ENCODE peak calls at places on chromosome 7, in four cellular contexts. One of them, this sample, is unnamed. For H3K4me1, the result is how much of the 10 kb centered on the place peaks cover.

GRCh38 chr7:87218941-87219544 is 489 bp downstream of the TMEM243 start:
- DNase-seq in GM23248: peak
- DNase-seq in heart right ventricle: peak
- DNase-seq in body of pancreas: peak
- DNase-seq in this sample: peak

GRCh38 chr7:80335473-80336232 is 176.2 kb downstream of the GNAT3 start:
- DNase-seq in GM23248: no peak
- DNase-seq in heart right ventricle: no peak
- DNase-seq in body of pancreas: no peak
- DNase-seq in this sample: peak

GRCh38 chr7:142554555-142555532 is 194.4 kb upstream of the PRSS1 start:
- DNase-seq in GM23248: peak
- DNase-seq in heart right ventricle: no peak
- DNase-seq in body of pancreas: no peak
- DNase-seq in this sample: no peak

GRCh38 chr7:140983802-140984201 is 30.9 kb downstream of the MRPS33 start:
- DNase-seq in GM23248: no peak
- DNase-seq in heart right ventricle: no peak
- DNase-seq in body of pancreas: no peak
- DNase-seq in this sample: peak

GRCh38 chr7:22822486-22823141 is at the start of gene TOMM7:
- DNase-seq in GM23248: peak
- DNase-seq in heart right ventricle: peak
- DNase-seq in body of pancreas: peak
- DNase-seq in this sample: peak

GRCh38 chr7:137445998-137446397 is 102.5 kb upstream of the PTN start:
- DNase-seq in GM23248: no peak
- DNase-seq in heart right ventricle: no peak
- DNase-seq in body of pancreas: no peak
- DNase-seq in this sample: no peak

GRCh38 chr7:45922810-45923209 is 1.7 kb upstream of the IGFBP3 start:
- DNase-seq in GM23248: peak
- DNase-seq in heart right ventricle: no peak
- DNase-seq in body of pancreas: no peak
- DNase-seq in this sample: peak

GRCh38 chr7:19249281-19249680 is 104.1 kb upstream of the FERD3L start:
- DNase-seq in GM23248: peak
- DNase-seq in heart right ventricle: no peak
- DNase-seq in body of pancreas: no peak
- DNase-seq in this sample: no peak

GRCh38 chr7:76513817-76514799 is 3.8 kb downstream of the UPK3B start:
- DNase-seq in GM23248: no peak
- DNase-seq in heart right ventricle: no peak
- DNase-seq in body of pancreas: no peak
- DNase-seq in this sample: no peak

GRCh38 chr7:157513162-157513621 is 176.4 kb downstream of the DNAJB6 start:
- DNase-seq in GM23248: no peak
- DNase-seq in heart right ventricle: no peak
- DNase-seq in body of pancreas: no peak
- DNase-seq in this sample: no peak

GRCh38 chr7:112140600-112140999 is 65.6 kb downstream of the DOCK4 start:
- DNase-seq in GM23248: no peak
- DNase-seq in heart right ventricle: no peak
- DNase-seq in body of pancreas: no peak
- DNase-seq in this sample: no peak

GRCh38 chr7:41148521-41148951 is 554.4 kb downstream of the INHBA start:
- DNase-seq in GM23248: peak
- DNase-seq in heart right ventricle: no peak
- DNase-seq in body of pancreas: no peak
- DNase-seq in this sample: no peak

GRCh38 chr7:28069788-28070187 is 110.8 kb downstream of the JAZF1 start:
- DNase-seq in GM23248: peak
- DNase-seq in heart right ventricle: peak
- DNase-seq in body of pancreas: peak
- DNase-seq in this sample: no peak

GRCh38 chr7:123846217-123846891 is 1.4 kb downstream of the HYAL4 start:
- DNase-seq in GM23248: no peak
- DNase-seq in heart right ventricle: no peak
- DNase-seq in body of pancreas: no peak
- DNase-seq in this sample: no peak

GRCh38 chr7:932651-932975 is 21.9 kb downstream of the ADAP1 start:
- DNase-seq in GM23248: no peak
- DNase-seq in heart right ventricle: peak
- DNase-seq in body of pancreas: no peak
- DNase-seq in this sample: no peak

GRCh38 chr7:4880218-4880617 is 3.3 kb downstream of the RADIL start:
- DNase-seq in GM23248: no peak
- DNase-seq in heart right ventricle: no peak
- DNase-seq in body of pancreas: no peak
- DNase-seq in this sample: no peak

GRCh38 chr7:95897557-95898183 is 125.3 kb downstream of the DYNC1I1 start:
- DNase-seq in GM23248: no peak
- DNase-seq in heart right ventricle: no peak
- DNase-seq in body of pancreas: no peak
- DNase-seq in this sample: no peak

GRCh38 chr7:139958599-139959380 is 104.0 kb downstream of the PARP12 start:
- DNase-seq in GM23248: no peak
- DNase-seq in heart right ventricle: no peak
- DNase-seq in body of pancreas: no peak
- DNase-seq in this sample: no peak

GRCh38 chr7:29284586-29285450 is 90.2 kb downstream of the CHN2 start:
- DNase-seq in GM23248: no peak
- DNase-seq in heart right ventricle: no peak
- DNase-seq in body of pancreas: no peak
- DNase-seq in this sample: no peak

GRCh38 chr7:90595341-90595800 is 750 bp upstream of the CDK14 start:
- DNase-seq in GM23248: no peak
- DNase-seq in heart right ventricle: no peak
- DNase-seq in body of pancreas: no peak
- DNase-seq in this sample: no peak

GRCh38 chr7:22443370-22444180 is 56.4 kb downstream of the STEAP1B start:
- DNase-seq in GM23248: peak
- DNase-seq in heart right ventricle: no peak
- DNase-seq in body of pancreas: no peak
- DNase-seq in this sample: peak

GRCh38 chr7:100556541-100556940 is 17.2 kb downstream of the SAP25 start:
- DNase-seq in GM23248: peak
- DNase-seq in heart right ventricle: no peak
- DNase-seq in body of pancreas: no peak
- DNase-seq in this sample: no peak

GRCh38 chr7:124388751-124389150 is 355.9 kb upstream of the TMEM229A start:
- DNase-seq in GM23248: no peak
- DNase-seq in heart right ventricle: no peak
- DNase-seq in body of pancreas: no peak
- DNase-seq in this sample: no peak

GRCh38 chr7:49513939-49514338 is 259.5 kb upstream of the VWC2 start:
- DNase-seq in GM23248: no peak
- DNase-seq in heart right ventricle: no peak
- DNase-seq in body of pancreas: no peak
- DNase-seq in this sample: no peak

GRCh38 chr7:43569424-43569823 is 13.5 kb upstream of the STK17A start:
- DNase-seq in GM23248: peak
- DNase-seq in heart right ventricle: no peak
- DNase-seq in body of pancreas: no peak
- DNase-seq in this sample: no peak

GRCh38 chr7:84283798-84284197 is 89.2 kb upstream of the SEMA3A start:
- DNase-seq in GM23248: no peak
- DNase-seq in heart right ventricle: no peak
- DNase-seq in body of pancreas: no peak
- DNase-seq in this sample: no peak

GRCh38 chr7:28516390-28517145 is 104.2 kb downstream of the CREB5 start:
- DNase-seq in GM23248: no peak
- DNase-seq in heart right ventricle: no peak
- DNase-seq in body of pancreas: no peak
- DNase-seq in this sample: no peak

GRCh38 chr7:132455306-132455705 is 121.0 kb downstream of the PLXNA4 start:
- DNase-seq in GM23248: no peak
- DNase-seq in heart right ventricle: no peak
- DNase-seq in body of pancreas: no peak
- DNase-seq in this sample: peak

GRCh38 chr7:542131-542934 is 22.7 kb upstream of the PDGFA start:
- DNase-seq in GM23248: no peak
- DNase-seq in heart right ventricle: peak
- DNase-seq in body of pancreas: no peak
- DNase-seq in this sample: no peak

GRCh38 chr7:12655161-12655560 is 32.3 kb upstream of the ARL4A start:
- DNase-seq in GM23248: peak
- DNase-seq in heart right ventricle: no peak
- DNase-seq in body of pancreas: no peak
- DNase-seq in this sample: no peak

GRCh38 chr7:113659419-113659818 is 259.4 kb downstream of the PPP1R3A start:
- DNase-seq in GM23248: no peak
- DNase-seq in heart right ventricle: no peak
- DNase-seq in body of pancreas: no peak
- DNase-seq in this sample: no peak

GRCh38 chr7:139231513-139232376 is 708 bp downstream of the UBN2 start:
- DNase-seq in GM23248: peak
- DNase-seq in heart right ventricle: peak
- DNase-seq in body of pancreas: peak
- DNase-seq in this sample: peak

GRCh38 chr7:484365-485101 is 35.1 kb downstream of the PDGFA start:
- DNase-seq in GM23248: no peak
- DNase-seq in heart right ventricle: no peak
- DNase-seq in body of pancreas: peak
- DNase-seq in this sample: no peak

GRCh38 chr7:72152171-72153131 is 259.7 kb downstream of the CALN1 start:
- DNase-seq in GM23248: no peak
- DNase-seq in heart right ventricle: no peak
- DNase-seq in body of pancreas: peak
- DNase-seq in this sample: no peak

GRCh38 chr7:100583132-100584045 is 2.5 kb downstream of the LRCH4 start:
- DNase-seq in GM23248: no peak
- DNase-seq in heart right ventricle: peak
- DNase-seq in body of pancreas: peak
- DNase-seq in this sample: peak

GRCh38 chr7:117756586-117756985 is 116.7 kb downstream of the CTTNBP2 start:
- DNase-seq in GM23248: no peak
- DNase-seq in heart right ventricle: no peak
- DNase-seq in body of pancreas: peak
- DNase-seq in this sample: no peak

GRCh38 chr7:18189495-18190126 is 162.0 kb upstream of the PRPS1L1 start:
- DNase-seq in GM23248: no peak
- DNase-seq in heart right ventricle: no peak
- DNase-seq in body of pancreas: no peak
- DNase-seq in this sample: no peak

GRCh38 chr7:102012941-102013461 is 195.6 kb downstream of the CUX1 start:
- DNase-seq in GM23248: no peak
- DNase-seq in heart right ventricle: no peak
- DNase-seq in body of pancreas: no peak
- DNase-seq in this sample: no peak

GRCh38 chr7:129401228-129401967 is 32.8 kb upstream of the STRIP2 start:
- DNase-seq in GM23248: peak
- DNase-seq in heart right ventricle: no peak
- DNase-seq in body of pancreas: no peak
- DNase-seq in this sample: no peak

DNA sequence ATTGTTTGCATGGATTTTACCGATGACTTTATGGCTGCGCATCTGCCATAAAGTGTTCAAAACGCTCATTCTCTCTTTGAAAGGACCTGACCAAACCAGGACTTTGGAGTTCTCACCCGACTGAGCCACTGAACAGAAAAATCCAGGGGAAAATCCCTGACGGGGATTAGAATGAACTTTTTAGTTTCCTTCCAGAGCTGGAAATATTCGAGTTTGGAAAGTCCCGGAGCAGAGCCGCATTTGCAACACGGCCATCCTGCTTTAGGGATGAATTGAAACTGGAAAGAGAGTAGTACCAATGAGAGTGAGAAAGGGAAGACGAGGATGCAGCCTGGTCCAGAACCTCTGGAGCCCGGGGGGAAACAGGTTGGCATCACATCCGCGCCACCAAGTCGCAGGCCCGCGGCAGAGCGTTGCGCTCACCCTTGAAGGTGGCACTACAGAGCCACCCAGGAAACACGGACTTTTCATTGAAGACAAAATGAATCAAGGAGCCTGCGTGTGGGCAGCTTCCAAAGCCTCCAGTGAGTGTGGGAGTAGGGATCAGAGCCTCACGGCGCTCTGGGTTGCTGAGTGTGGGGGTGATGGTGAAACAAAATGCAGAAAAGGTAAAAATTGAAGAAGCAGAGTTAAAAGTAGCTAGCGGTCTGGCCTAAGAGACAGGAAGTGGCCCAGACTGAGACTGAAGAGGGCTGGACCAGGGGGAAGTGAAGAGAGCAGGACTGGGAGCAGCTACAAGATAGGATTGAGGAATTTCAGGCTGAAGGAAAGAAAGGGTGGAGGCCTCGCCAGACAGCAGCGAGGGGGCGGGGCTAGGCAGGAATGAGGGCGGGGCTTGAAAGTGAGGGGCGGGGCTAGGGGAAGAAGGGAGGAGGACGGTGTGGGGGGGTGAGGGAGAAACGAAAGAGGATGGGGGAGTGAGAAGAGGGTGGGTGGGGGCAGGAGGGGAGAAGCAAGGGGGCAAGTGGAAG is 1.9 kb downstream of the SMURF1 start:
- DNase-seq in GM23248: peak
- DNase-seq in heart right ventricle: peak
- DNase-seq in body of pancreas: peak
- DNase-seq in this sample: peak
- H3K4me3 ChIP-seq in GM23248: peak
- H3K4me3 ChIP-seq in heart right ventricle: peak
- H3K4me3 ChIP-seq in body of pancreas: peak
- H3K4me3 ChIP-seq in this sample: peak

GRCh38 chr7:30313348-30313747 is 29.0 kb downstream of the ZNRF2 start:
- DNase-seq in GM23248: peak
- DNase-seq in heart right ventricle: no peak
- DNase-seq in body of pancreas: no peak
- DNase-seq in this sample: no peak
- H3K4me1 ChIP-seq in GM23248: under half
- H3K4me1 ChIP-seq in heart right ventricle: under half
- H3K4me1 ChIP-seq in body of pancreas: under half
- H3K4me1 ChIP-seq in this sample: under half

GRCh38 chr7:98760201-98760651 is 109.6 kb downstream of the TMEM130 start:
- DNase-seq in GM23248: peak
- DNase-seq in heart right ventricle: no peak
- DNase-seq in body of pancreas: peak
- DNase-seq in this sample: no peak
- H3K4me3 ChIP-seq in GM23248: peak
- H3K4me3 ChIP-seq in heart right ventricle: no peak
- H3K4me3 ChIP-seq in body of pancreas: no peak
- H3K4me3 ChIP-seq in this sample: no peak

DNA sequence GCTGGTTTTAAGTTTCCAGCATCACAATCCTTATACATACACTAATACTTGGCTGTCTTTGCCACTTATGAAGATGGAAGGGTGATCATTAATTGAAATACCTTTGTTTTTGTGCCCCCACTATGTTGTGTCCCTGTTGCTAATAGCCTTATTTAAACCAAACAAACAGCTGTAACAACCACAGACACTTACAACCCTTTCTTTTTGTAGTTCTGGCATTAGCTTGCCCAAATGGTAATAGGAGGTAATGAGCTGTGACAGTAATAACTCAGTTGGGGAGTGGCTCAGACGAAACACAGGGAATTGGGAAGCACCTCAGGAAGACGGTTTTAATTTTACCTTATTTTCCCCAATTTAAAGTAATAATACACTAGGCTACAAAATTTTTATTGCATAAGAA is 83.3 kb downstream of the MDFIC start:
- DNase-seq in GM23248: no peak
- DNase-seq in heart right ventricle: no peak
- DNase-seq in body of pancreas: no peak
- DNase-seq in this sample: no peak
- H3K4me1 ChIP-seq in GM23248: under half
- H3K4me1 ChIP-seq in heart right ventricle: under half
- H3K4me1 ChIP-seq in body of pancreas: under half
- H3K4me1 ChIP-seq in this sample: under half

GRCh38 chr7:103348959-103349358 is 1.5 kb downstream of the PSMC2 start:
- DNase-seq in GM23248: no peak
- DNase-seq in heart right ventricle: no peak
- DNase-seq in body of pancreas: no peak
- DNase-seq in this sample: no peak
- H3K4me3 ChIP-seq in GM23248: peak
- H3K4me3 ChIP-seq in heart right ventricle: peak
- H3K4me3 ChIP-seq in body of pancreas: no peak
- H3K4me3 ChIP-seq in this sample: peak

This sample was measured in small intestine.